ENCODE peak calls at places on chromosome 6, in nine cellular contexts. Y is SJSA1; Q is effector memory CD8-positive, alpha-beta T cell; Z is left ventricle myocardium inferior; I is activated CD4-positive, alpha-beta T cell treated with anti-CD3 and anti-CD28 coated beads for 4 hours; M is putamen; H is IMR-90; P is NCI-H345; T is upper lobe of right lung. G is an unnamed sample.

GRCh38 chr6:169794317-169795055 is 43.1 kb downstream of the ERMARD start:
- DNase-seq in Y (peak; percentile 32), Q (no peak), Z (no peak), I (no peak), M (no peak), H (no peak), P (peak; percentile 77), T (peak; percentile 54), G (no peak)

GRCh38 chr6:8657522-8657921 is 222.2 kb upstream of the SLC35B3 start:
- DNase-seq in Y (no peak), Q (no peak), Z (no peak), I (no peak), M (no peak), H (no peak), P (no peak), T (no peak), G (no peak)

GRCh38 chr6:10479939-10480700 is 41.0 kb upstream of the GCNT2 start:
- DNase-seq in Y (no peak), Q (no peak), Z (no peak), I (no peak), M (no peak), H (no peak), P (no peak), T (no peak), G (peak; percentile 57)

GRCh38 chr6:404685-405423 is 13.3 kb downstream of the IRF4 start:
- DNase-seq in Y (no peak), Q (no peak), Z (no peak), I (peak; percentile 24), M (no peak), H (no peak), P (no peak), T (no peak), G (no peak)

GRCh38 chr6:161353208-161353613 is 79.3 kb upstream of the AGPAT4 start:
- DNase-seq in Y (no peak), Q (no peak), Z (no peak), I (no peak), M (peak; percentile 65), H (no peak), P (peak; percentile 59), T (no peak), G (peak; percentile 55)

GRCh38 chr6:41638002-41638800 is at the start of gene MDFI:
- DNase-seq in Y (no peak), Q (no peak), Z (no peak), I (no peak), M (no peak), H (no peak), P (peak; percentile 4), T (no peak), G (peak; percentile 84)

GRCh38 chr6:112223070-112223861 is 31.1 kb downstream of the LAMA4 start:
- DNase-seq in Y (no peak), Q (no peak), Z (no peak), I (no peak), M (no peak), H (peak; percentile 92), P (no peak), T (no peak), G (no peak)

GRCh38 chr6:123965894-123966293 is 162.2 kb downstream of the NKAIN2 start:
- DNase-seq in Y (no peak), Q (no peak), Z (no peak), I (no peak), M (peak; percentile 43), H (peak; percentile 23), P (peak; percentile 60), T (no peak), G (peak; percentile 35)

GRCh38 chr6:41927253-41927652 is 6.0 kb downstream of the BYSL start:
- DNase-seq in Y (no peak), Q (no peak), Z (no peak), I (no peak), M (no peak), H (no peak), P (no peak), T (no peak), G (no peak)

GRCh38 chr6:44278774-44279697 is 8.8 kb downstream of the TMEM151B start:
- DNase-seq in Y (no peak), Q (no peak), Z (no peak), I (no peak), M (no peak), H (no peak), P (no peak), T (no peak), G (no peak)

GRCh38 chr6:146312606-146313005 is 231.0 kb upstream of the RAB32 start:
- DNase-seq in Y (no peak), Q (no peak), Z (no peak), I (no peak), M (no peak), H (no peak), P (no peak), T (no peak), G (no peak)

GRCh38 chr6:123771126-123771525 is 32.5 kb upstream of the NKAIN2 start:
- DNase-seq in Y (no peak), Q (no peak), Z (no peak), I (no peak), M (no peak), H (no peak), P (no peak), T (no peak), G (no peak)

GRCh38 chr6:50819527-50819905 is 845 bp downstream of the TFAP2B start:
- DNase-seq in Y (no peak), Q (no peak), Z (no peak), I (no peak), M (no peak), H (no peak), P (no peak), T (no peak), G (no peak)

GRCh38 chr6:150971230-150971629 is 105.7 kb downstream of the MTHFD1L start:
- DNase-seq in Y (no peak), Q (no peak), Z (no peak), I (no peak), M (no peak), H (no peak), P (no peak), T (no peak), G (no peak)

GRCh38 chr6:41352907-41353306 is 17.5 kb downstream of the NCR2 start:
- DNase-seq in Y (peak; percentile 18), Q (no peak), Z (no peak), I (no peak), M (no peak), H (no peak), P (no peak), T (no peak), G (no peak)

GRCh38 chr6:78605909-78606446 is 261.4 kb upstream of the IRAK1BP1 start:
- DNase-seq in Y (peak; percentile 64), Q (no peak), Z (no peak), I (no peak), M (no peak), H (peak; percentile 87), P (no peak), T (no peak), G (no peak)

GRCh38 chr6:75244063-75244575 is 518 bp upstream of the COX7A2 start:
- DNase-seq in Y (no peak), Q (no peak), Z (no peak), I (no peak), M (no peak), H (peak; percentile 12), P (no peak), T (no peak), G (no peak)

G was measured in HAP-1.